ENCODE peak calls at places on chromosomes 6 and 20, in eight cellular contexts. C, T, S, H, O, B, Y and Z are unnamed samples.

GRCh38 chr6:33305052-33305451 is 6.3 kb upstream of the RGL2 start:
- DNase-seq in C (no peak), T (no peak), S (no peak), H (no peak), O (no peak), B (no peak), Y (no peak), Z (no peak)

GRCh38 chr6:131685266-131685780 is 15.9 kb downstream of the OR2A4 start:
- DNase-seq in C (no peak), T (no peak), S (no peak), H (no peak), O (no peak), B (no peak), Y (no peak), Z (no peak)

GRCh38 chr6:44051516-44051915 is 75.7 kb downstream of the MRPL14 start:
- DNase-seq in C (no peak), T (no peak), S (no peak), H (no peak), O (no peak), B (no peak), Y (no peak), Z (no peak)

GRCh38 chr6:149963212-149963461 is 606 bp upstream of the ULBP1 start:
- DNase-seq in C (no peak), T (peak; percentile 66), S (peak; percentile 43), H (peak; percentile 80), O (no peak), B (peak; percentile 41), Y (peak; percentile 67), Z (no peak)

GRCh38 chr6:109867970-109868358 is 110.1 kb upstream of the GPR6 start:
- DNase-seq in C (no peak), T (no peak), S (no peak), H (no peak), O (no peak), B (no peak), Y (no peak), Z (no peak)

GRCh38 chr20:38730989-38731737 is 6.9 kb downstream of the SLC32A1 start:
- DNase-seq in C (peak; percentile 62), T (peak; percentile 90), S (peak; percentile 93), H (peak; percentile 97), O (no peak), B (peak; percentile 74), Y (peak; percentile 82), Z (no peak)

GRCh38 chr20:39190666-39191570 is 228.8 kb downstream of the DHX35 start:
- DNase-seq in C (peak; percentile 58), T (no peak), S (peak; percentile 74), H (no peak), O (peak; percentile 10), B (no peak), Y (no peak), Z (no peak)

GRCh38 chr6:52509281-52510212 is 67.3 kb downstream of the TRAM2 start:
- DNase-seq in C (no peak), T (no peak), S (no peak), H (no peak), O (no peak), B (no peak), Y (peak; percentile 87), Z (no peak)

GRCh38 chr6:21596379-21597242 is 3.1 kb downstream of the SOX4 start:
- DNase-seq in C (no peak), T (no peak), S (peak; percentile 33), H (peak; percentile 78), O (no peak), B (peak; percentile 49), Y (peak; percentile 70), Z (no peak)

GRCh38 chr20:54554006-54554405 is 78.6 kb downstream of the DOK5 start:
- DNase-seq in C (no peak), T (no peak), S (no peak), H (no peak), O (no peak), B (no peak), Y (no peak), Z (no peak)

GRCh38 chr20:52783769-52784168 is 188.4 kb upstream of the TSHZ2 start:
- DNase-seq in C (peak; percentile 30), T (peak; percentile 24), S (no peak), H (peak; percentile 82), O (no peak), B (no peak), Y (peak; percentile 51), Z (no peak)

GRCh38 chr6:157941101-157941863 is 40.4 kb upstream of the SYNJ2 start:
- DNase-seq in C (no peak), T (no peak), S (no peak), H (no peak), O (no peak), B (no peak), Y (no peak), Z (no peak)

GRCh38 chr6:112109267-112109666 is 21.9 kb downstream of the FAM229B start:
- DNase-seq in C (no peak), T (no peak), S (no peak), H (no peak), O (no peak), B (no peak), Y (no peak), Z (no peak)

GRCh38 chr6:20998748-20999448 is 464.6 kb downstream of the CDKAL1 start:
- DNase-seq in C (no peak), T (no peak), S (no peak), H (no peak), O (no peak), B (no peak), Y (no peak), Z (no peak)

GRCh38 chr6:84897874-84898635 is 133.7 kb upstream of the TBX18 start:
- DNase-seq in C (no peak), T (no peak), S (peak; percentile 21), H (no peak), O (peak; percentile 10), B (no peak), Y (peak; percentile 46), Z (no peak)

GRCh38 chr6:28408076-28408802 is 8.7 kb upstream of the ZSCAN12 start:
- DNase-seq in C (no peak), T (no peak), S (no peak), H (no peak), O (no peak), B (no peak), Y (no peak), Z (no peak)

GRCh38 chr20:58870293-58871014 is 17.9 kb downstream of the GNAS start:
- DNase-seq in C (peak; percentile 70), T (peak; percentile 79), S (peak; percentile 78), H (peak; percentile 92), O (no peak), B (peak; percentile 78), Y (peak; percentile 69), Z (no peak)

GRCh38 chr20:5970381-5970780 is 19.9 kb downstream of the MCM8 start:
- DNase-seq in C (no peak), T (no peak), S (no peak), H (no peak), O (no peak), B (no peak), Y (no peak), Z (no peak)

GRCh38 chr6:167102318-167102717 is 20.6 kb upstream of the CCR6 start:
- DNase-seq in C (no peak), T (no peak), S (no peak), H (no peak), O (no peak), B (no peak), Y (no peak), Z (no peak)

DNA sequence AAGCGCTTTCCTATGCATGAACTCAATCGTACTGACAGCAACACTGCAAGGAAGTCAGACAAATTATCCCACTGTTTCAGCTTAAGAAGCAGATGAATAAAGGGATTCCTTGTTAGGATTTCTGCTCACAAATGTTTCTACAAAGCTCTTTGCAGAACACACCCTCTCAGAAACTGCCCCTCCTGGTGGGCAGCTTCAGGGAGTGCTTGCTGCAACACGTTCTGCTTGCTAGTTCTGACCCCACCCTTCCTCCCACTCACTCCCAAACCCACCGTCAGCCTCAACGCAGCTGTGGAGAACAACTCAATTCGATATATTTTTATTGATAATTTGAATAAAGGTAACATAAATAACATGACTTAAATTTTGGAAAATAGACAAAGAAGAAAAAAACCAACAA is 250.8 kb upstream of the PRDM1 start:
- DNase-seq in C (peak; percentile 31), T (peak; percentile 60), S (no peak), H (peak; percentile 89), O (no peak), B (peak; percentile 37), Y (peak; percentile 48), Z (no peak)
- TF ChIP-seq CTCF in C (peak; percentile 37), T (peak; percentile 80), S (no peak), H (peak; percentile 90), O (peak; percentile 39), B (peak; percentile 67), Y (peak; percentile 52), Z (peak; percentile 34)

DNA sequence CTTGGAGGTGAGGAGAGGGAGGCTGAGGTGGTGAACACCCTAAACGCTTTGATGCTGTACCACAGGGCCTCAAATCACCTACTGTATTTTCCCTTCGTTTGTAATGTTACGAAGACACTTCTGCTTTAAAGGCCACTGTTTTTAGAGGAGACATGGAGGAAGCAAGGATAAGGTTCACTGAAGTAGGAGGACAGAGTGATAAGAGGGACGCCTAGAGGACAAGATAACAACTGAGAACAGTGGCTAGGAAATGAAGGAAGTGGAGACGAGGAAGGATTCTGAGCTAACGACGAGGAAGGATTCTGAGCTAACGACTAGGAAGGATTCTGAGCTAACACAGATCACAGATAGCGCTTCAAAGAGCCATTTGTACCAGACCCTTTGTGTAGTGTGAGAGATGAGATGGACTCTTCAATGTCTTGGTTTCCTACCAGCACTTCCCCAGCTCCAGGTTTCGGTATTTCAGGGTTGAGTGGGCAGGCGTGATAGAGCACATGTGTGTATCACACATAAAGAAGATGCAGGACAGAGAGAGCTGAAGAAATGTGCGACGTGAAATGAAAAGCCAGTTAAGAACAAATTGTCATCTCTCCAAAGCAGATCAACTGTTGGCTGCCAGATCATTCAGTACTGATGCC is 7.5 kb downstream of the SF3B5 start:
- DNase-seq in C (no peak), T (peak; percentile 41), S (no peak), H (no peak), O (no peak), B (no peak), Y (no peak), Z (no peak)
- TF ChIP-seq CTCF in C (no peak), T (peak; percentile 54), S (no peak), H (peak; percentile 57), O (no peak), B (no peak), Y (no peak), Z (no peak)

GRCh38 chr20:63062188-63063140 is 55.7 kb upstream of the BHLHE23 start:
- DNase-seq in C (no peak), T (no peak), S (no peak), H (peak; percentile 7), O (no peak), B (no peak), Y (no peak), Z (no peak)
- TF ChIP-seq CTCF in C (no peak), T (no peak), S (no peak), H (no peak), O (no peak), B (no peak), Y (no peak), Z (no peak)

DNA sequence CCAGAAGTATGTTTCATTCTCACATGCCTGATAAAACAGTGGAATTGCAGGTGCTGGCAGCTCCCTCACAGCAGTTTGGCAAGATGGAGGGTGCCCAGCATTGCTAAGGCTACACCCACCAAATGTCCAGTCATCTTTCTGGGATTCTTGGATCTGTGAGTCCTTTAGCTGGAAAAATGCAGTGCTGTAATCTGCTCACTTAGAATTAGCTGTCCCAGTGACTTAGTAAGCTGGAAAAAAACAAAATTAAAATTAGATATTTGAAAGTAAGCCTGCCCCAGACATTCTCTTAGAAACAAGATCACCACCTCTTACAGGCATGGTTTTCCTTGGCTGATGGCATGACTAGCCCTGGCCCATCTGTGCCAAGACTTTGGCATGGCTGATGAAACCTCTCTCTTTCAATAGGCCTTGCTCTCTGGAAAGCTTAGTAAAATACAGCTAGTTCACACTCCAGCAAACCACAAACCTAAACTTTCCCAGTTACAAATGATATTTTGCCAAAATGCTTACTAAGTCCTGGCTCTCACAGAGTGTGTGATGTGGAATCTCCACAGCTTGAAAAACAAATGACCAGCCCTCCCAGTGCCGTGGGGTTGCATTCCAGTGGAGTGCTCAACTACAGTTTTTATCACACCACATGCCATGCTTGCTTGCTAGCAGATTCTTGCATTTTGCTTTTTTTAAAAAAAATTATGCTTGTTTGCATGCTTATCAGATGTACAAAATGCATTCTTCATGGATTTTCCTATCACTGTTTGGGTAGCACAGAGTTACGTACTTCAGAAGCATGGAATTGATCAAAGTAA is 261.5 kb downstream of the EYA4 start:
- DNase-seq in C (no peak), T (no peak), S (no peak), H (no peak), O (peak; percentile 90), B (no peak), Y (peak; percentile 58), Z (peak; percentile 84)
- TF ChIP-seq CTCF in C (no peak), T (no peak), S (no peak), H (no peak), O (no peak), B (no peak), Y (no peak), Z (no peak)